ENCODE peak calls at places on chromosomes 16 and 17, in seven cellular contexts. T, U, I, Q, D, G and Y are unnamed samples.

GRCh38 chr17:45873728-45874127 is 20.6 kb upstream of the MAPT start:
- DNase-seq in T (no peak), D (no peak), Q (no peak), U (no peak), I (no peak), G (no peak), Y (no peak)

GRCh38 chr17:39673335-39674081 is 5.3 kb downstream of the PNMT start:
- DNase-seq in G (no peak), U (no peak), T (no peak), I (no peak), Q (no peak), D (no peak), Y (no peak)

GRCh38 chr16:90046971-90047713 is 27.9 kb upstream of the DBNDD1 start:
- DNase-seq in I (no peak), U (peak; percentile 87), G (peak; percentile 97), D (peak; percentile 44), T (no peak), Q (peak; percentile 64), Y (no peak)

GRCh38 chr16:67796099-67796718 is 10.2 kb downstream of the RANBP10 start:
- DNase-seq in I (no peak), T (no peak), Q (no peak), U (no peak), D (no peak), G (no peak), Y (no peak)

GRCh38 chr17:79966681-79967080 is 69.0 kb downstream of the TBC1D16 start:
- DNase-seq in D (no peak), Q (no peak), G (no peak), I (no peak), T (no peak), U (no peak), Y (no peak)

GRCh38 chr16:30184430-30185140 is 1.2 kb downstream of the CORO1A start:
- DNase-seq in T (no peak), D (no peak), Q (no peak), G (no peak), I (no peak), U (no peak), Y (no peak)

GRCh38 chr17:50114849-50115357 is 15.1 kb downstream of the SAMD14 start:
- DNase-seq in I (no peak), G (no peak), T (no peak), Q (peak; percentile 74), U (no peak), D (peak; percentile 82), Y (no peak)

GRCh38 chr16:9092963-9093477 is 1.6 kb downstream of the HAPSTR1 start:
- DNase-seq in D (no peak), Q (no peak), T (no peak), U (peak; percentile 67), G (peak; percentile 9), I (no peak), Y (no peak)

GRCh38 chr16:67989322-67990017 is 9.2 kb upstream of the DPEP3 start:
- DNase-seq in U (no peak), I (no peak), D (no peak), Q (no peak), G (no peak), T (no peak), Y (no peak)

GRCh38 chr16:85286970-85287814 is 174.9 kb upstream of the CIBAR2 start:
- DNase-seq in T (no peak), I (no peak), G (no peak), D (peak; percentile 32), Q (peak; percentile 50), U (peak; percentile 83), Y (peak; percentile 27)

GRCh38 chr17:78144146-78144719 is 2.0 kb upstream of the C17orf99 start:
- DNase-seq in G (peak; percentile 86), I (no peak), Q (peak; percentile 86), T (no peak), U (peak; percentile 90), D (peak; percentile 76), Y (peak; percentile 72)

GRCh38 chr17:13619462-13619861 is 17.7 kb upstream of the HS3ST3A1 start:
- DNase-seq in T (no peak), G (no peak), I (no peak), Q (no peak), D (no peak), U (no peak), Y (no peak)

GRCh38 chr16:84617068-84617630 is 729 bp downstream of the COTL1 start:
- DNase-seq in G (no peak), Q (no peak), T (no peak), U (no peak), D (peak; percentile 44), I (no peak), Y (no peak)

GRCh38 chr17:75271955-75272847 is 1.2 kb upstream of the MIF4GD start:
- DNase-seq in U (no peak), D (peak; percentile 43), G (peak; percentile 30), I (no peak), T (no peak), Q (peak; percentile 50), Y (no peak)

GRCh38 chr16:88510091-88510719 is 57.1 kb downstream of the ZFPM1 start:
- DNase-seq in G (no peak), U (no peak), I (no peak), D (no peak), Q (no peak), T (no peak), Y (no peak)

GRCh38 chr16:80367037-80367658 is 173.6 kb upstream of the DYNLRB2 start:
- DNase-seq in Q (no peak), I (no peak), G (no peak), T (no peak), U (no peak), D (no peak), Y (no peak)

GRCh38 chr16:55035956-55036355 is 105.3 kb downstream of the IRX5 start:
- DNase-seq in G (no peak), Q (peak; percentile 29), U (peak; percentile 10), I (no peak), T (no peak), D (no peak), Y (peak; percentile 15)

GRCh38 chr16:55039042-55039441 is 108.4 kb downstream of the IRX5 start:
- DNase-seq in I (no peak), U (peak; percentile 7), G (no peak), D (no peak), Q (no peak), T (no peak), Y (no peak)

GRCh38 chr16:55036371-55036821 is 105.7 kb downstream of the IRX5 start:
- DNase-seq in I (no peak), G (no peak), T (no peak), D (no peak), U (peak; percentile 48), Q (no peak), Y (no peak)

GRCh38 chr16:55035037-55035436 is 104.4 kb downstream of the IRX5 start:
- DNase-seq in U (peak; percentile 40), Q (peak; percentile 5), G (no peak), T (no peak), I (no peak), D (peak; percentile 12), Y (no peak)

GRCh38 chr16:55037051-55037450 is 106.4 kb downstream of the IRX5 start:
- DNase-seq in T (no peak), I (no peak), D (no peak), Q (no peak), U (no peak), G (no peak), Y (peak; percentile 2)
- H3K4me3 ChIP-seq in T (no peak overlapping the region), I (no peak overlapping the region), D (no peak overlapping the region), Q (no peak overlapping the region), U (no peak overlapping the region), G (no peak overlapping the region), Y (no peak overlapping the region)

DNA sequence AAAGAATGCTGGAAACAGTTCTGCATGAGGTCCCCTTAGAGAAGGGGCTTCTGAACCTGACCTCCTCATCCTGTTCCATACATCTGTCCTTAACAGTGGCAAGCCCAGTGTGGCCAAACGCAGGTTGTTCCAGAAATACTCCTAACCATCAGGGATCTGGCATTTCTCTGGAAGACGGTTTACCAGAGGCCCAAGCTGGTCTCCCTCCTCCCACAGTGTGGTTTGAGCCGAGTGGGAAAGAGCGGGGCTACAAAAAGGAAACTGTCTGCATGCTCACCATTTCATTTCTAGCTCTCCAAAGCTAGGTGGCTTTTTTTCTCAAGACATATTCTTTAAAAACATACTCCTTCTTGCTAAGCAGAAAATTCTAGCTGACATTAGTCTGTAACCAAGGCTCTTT is 6.0 kb downstream of the MXRA7 start:
- DNase-seq in T (no peak), D (no peak), I (no peak), G (no peak), Q (no peak), U (no peak), Y (no peak)
- H3K4me3 ChIP-seq in T (no peak overlapping the region), D (no peak overlapping the region), I (no peak overlapping the region), G (no peak overlapping the region), Q (no peak overlapping the region), U (no peak overlapping the region), Y (no peak overlapping the region)

GRCh38 chr16:407253-407652 is 5.6 kb downstream of the DECR2 start:
- DNase-seq in T (no peak), I (no peak), Q (no peak), G (no peak), D (no peak), U (no peak), Y (no peak)
- H3K4me3 ChIP-seq in T (no peak overlapping the region), I (no peak overlapping the region), Q (no peak overlapping the region), G (no peak overlapping the region), D (no peak overlapping the region), U (no peak overlapping the region), Y (no peak overlapping the region)

GRCh38 chr17:5584383-5584951 is at the start of gene NLRP1:
- DNase-seq in Q (peak; percentile 94), U (peak; percentile 96), G (peak; percentile 47), I (peak; percentile 76), T (peak; percentile 56), D (peak; percentile 96), Y (peak; percentile 76)

GRCh38 chr17:5583426-5584382 is 605 bp downstream of the NLRP1 start:
- DNase-seq in D (peak; percentile 43), U (peak; percentile 72), G (no peak), T (no peak), Q (peak; percentile 40), I (no peak), Y (no peak)

GRCh38 chr17:5587431-5588032 is 3.2 kb upstream of the NLRP1 start:
- DNase-seq in T (no peak), D (peak; percentile 87), U (no peak), Q (peak; percentile 77), G (no peak), I (no peak), Y (peak; percentile 20)

GRCh38 chr17:5585814-5586558 is 1.7 kb upstream of the NLRP1 start:
- DNase-seq in D (no peak), I (no peak), Q (no peak), T (no peak), G (no peak), U (no peak), Y (no peak)

GRCh38 chr17:5584971-5585794 is 874 bp upstream of the NLRP1 start:
- DNase-seq in T (peak; percentile 69), I (peak; percentile 79), U (no peak), D (peak; percentile 77), G (no peak), Q (peak; percentile 81), Y (peak; percentile 49)
- H3K4me3 ChIP-seq in T (no peak overlapping the region), I (no peak overlapping the region), U (no peak overlapping the region), D (no peak overlapping the region), G (no peak overlapping the region), Q (no peak overlapping the region), Y (no peak overlapping the region)

GRCh38 chr16:3087243-3087791 is 11.8 kb downstream of the ZSCAN10 start:
- DNase-seq in D (no peak), Q (no peak), G (no peak), T (no peak), U (no peak), I (no peak), Y (no peak)
- H3K4me3 ChIP-seq in D (no peak overlapping the region), Q (no peak overlapping the region), G (no peak overlapping the region), T (no peak overlapping the region), U (peak overlapping the region; percentile 19), I (no peak overlapping the region), Y (no peak overlapping the region)

GRCh38 chr17:73510981-73511442 is 133.2 kb downstream of the SDK2 start:
- DNase-seq in U (no peak), T (no peak), I (no peak), D (no peak), G (no peak), Q (peak; percentile 15), Y (no peak)
- H3K4me3 ChIP-seq in U (no peak overlapping the region), T (no peak overlapping the region), I (no peak overlapping the region), D (no peak overlapping the region), G (no peak overlapping the region), Q (no peak overlapping the region), Y (no peak overlapping the region)